ENCODE peak calls at places on chromosome 1, in six cellular contexts. One of them, this sample, is unnamed.

GRCh38 chr1:232486454-232487202 is 143.3 kb downstream of the SIPA1L2 start:
- DNase-seq in aorta: no peak
- DNase-seq in activated effector memory CD4-positive, alpha-beta T cell treated with Interleukin-2 at 50 U/mL for 16 hours: no peak
- DNase-seq in fibroblast of gingiva: peak
- DNase-seq in HFFc6: no peak
- DNase-seq in caudate nucleus: no peak
- DNase-seq in this sample: no peak

GRCh38 chr1:111505641-111506119 is 2.2 kb upstream of the ADORA3 start:
- DNase-seq in activated effector memory CD4-positive, alpha-beta T cell treated with Interleukin-2 at 50 U/mL for 16 hours: no peak
- DNase-seq in caudate nucleus: no peak
- DNase-seq in aorta: no peak
- DNase-seq in HFFc6: no peak
- DNase-seq in fibroblast of gingiva: no peak
- DNase-seq in this sample: no peak

GRCh38 chr1:31891280-31891679 is 46.9 kb downstream of the PTP4A2 start:
- DNase-seq in activated effector memory CD4-positive, alpha-beta T cell treated with Interleukin-2 at 50 U/mL for 16 hours: no peak
- DNase-seq in fibroblast of gingiva: no peak
- DNase-seq in caudate nucleus: no peak
- DNase-seq in HFFc6: no peak
- DNase-seq in aorta: no peak
- DNase-seq in this sample: no peak

GRCh38 chr1:55724551-55725325 is 509.6 kb upstream of the USP24 start:
- DNase-seq in fibroblast of gingiva: peak
- DNase-seq in aorta: no peak
- DNase-seq in caudate nucleus: no peak
- DNase-seq in HFFc6: peak
- DNase-seq in activated effector memory CD4-positive, alpha-beta T cell treated with Interleukin-2 at 50 U/mL for 16 hours: no peak
- DNase-seq in this sample: no peak

GRCh38 chr1:210291786-210292275 is 36.9 kb upstream of the HHAT start:
- DNase-seq in HFFc6: peak
- DNase-seq in activated effector memory CD4-positive, alpha-beta T cell treated with Interleukin-2 at 50 U/mL for 16 hours: no peak
- DNase-seq in aorta: peak
- DNase-seq in fibroblast of gingiva: peak
- DNase-seq in caudate nucleus: no peak
- DNase-seq in this sample: no peak

GRCh38 chr1:31976401-31976800 is 37.3 kb upstream of the KHDRBS1 start:
- DNase-seq in activated effector memory CD4-positive, alpha-beta T cell treated with Interleukin-2 at 50 U/mL for 16 hours: no peak
- DNase-seq in fibroblast of gingiva: peak
- DNase-seq in caudate nucleus: no peak
- DNase-seq in aorta: no peak
- DNase-seq in HFFc6: peak
- DNase-seq in this sample: no peak

GRCh38 chr1:9311029-9311428 is 18.3 kb downstream of the SPSB1 start:
- DNase-seq in caudate nucleus: no peak
- DNase-seq in HFFc6: no peak
- DNase-seq in aorta: no peak
- DNase-seq in fibroblast of gingiva: no peak
- DNase-seq in activated effector memory CD4-positive, alpha-beta T cell treated with Interleukin-2 at 50 U/mL for 16 hours: no peak
- DNase-seq in this sample: no peak

GRCh38 chr1:161069731-161070270 is at the start of gene ARHGAP30:
- DNase-seq in activated effector memory CD4-positive, alpha-beta T cell treated with Interleukin-2 at 50 U/mL for 16 hours: peak
- DNase-seq in aorta: peak
- DNase-seq in HFFc6: no peak
- DNase-seq in caudate nucleus: peak
- DNase-seq in fibroblast of gingiva: no peak
- DNase-seq in this sample: peak

GRCh38 chr1:178690496-178690895 is 34.5 kb upstream of the RALGPS2 start:
- DNase-seq in activated effector memory CD4-positive, alpha-beta T cell treated with Interleukin-2 at 50 U/mL for 16 hours: no peak
- DNase-seq in caudate nucleus: no peak
- DNase-seq in aorta: no peak
- DNase-seq in fibroblast of gingiva: no peak
- DNase-seq in HFFc6: no peak
- DNase-seq in this sample: no peak

This sample was measured in effector CD4-positive, alpha-beta T cell.